ENCODE peak calls at places on chromosomes 7 and 10, in six cellular contexts. M is HCT116, L is K562, R is H1, K is GM12878, H is HepG2. U is an unnamed sample.

GRCh38 chr7:27101906-27102577 is 441 bp downstream of the HOXA2 start:
- DNase-seq in M (no peak), L (no peak), R (no peak), K (no peak), H (no peak), U (no peak)

GRCh38 chr10:132418520-132419416 is 21.8 kb downstream of the PWWP2B start:
- DNase-seq in M (peak; percentile 49), L (peak; percentile 11), R (no peak), K (no peak), H (no peak), U (no peak)

GRCh38 chr7:51187941-51188340 is 128.7 kb downstream of the COBL start:
- DNase-seq in M (no peak), L (no peak), R (peak; percentile 82), K (no peak), H (no peak), U (peak; percentile 70)

GRCh38 chr7:107009846-107010203 is 34.7 kb upstream of the PRKAR2B start:
- DNase-seq in M (no peak), L (no peak), R (no peak), K (no peak), H (no peak), U (no peak)

GRCh38 chr10:44458671-44459403 is 73.9 kb upstream of the CXCL12 start:
- DNase-seq in M (no peak), L (no peak), R (no peak), K (no peak), H (no peak), U (no peak)

GRCh38 chr7:143360788-143361551 is 1.5 kb downstream of the FAM131B start:
- DNase-seq in M (no peak), L (peak; percentile 55), R (peak; percentile 61), K (no peak), H (no peak), U (no peak)

GRCh38 chr7:36180121-36180520 is 27.1 kb downstream of the EEPD1 start:
- DNase-seq in M (no peak), L (no peak), R (no peak), K (no peak), H (no peak), U (no peak)

GRCh38 chr7:24135003-24135817 is 148.8 kb upstream of the NPY start:
- DNase-seq in M (no peak), L (no peak), R (no peak), K (peak; percentile 56), H (no peak), U (no peak)

GRCh38 chr7:155965010-155965409 is 152.7 kb upstream of the SHH start:
- DNase-seq in M (peak; percentile 91), L (no peak), R (no peak), K (no peak), H (no peak), U (no peak)

GRCh38 chr7:107472116-107472515 is 2.3 kb downstream of the GPR22 start:
- DNase-seq in M (no peak), L (no peak), R (no peak), K (no peak), H (no peak), U (no peak)

GRCh38 chr7:101922631-101923275 is 105.3 kb downstream of the CUX1 start:
- DNase-seq in M (no peak), L (no peak), R (no peak), K (no peak), H (no peak), U (no peak)

GRCh38 chr7:55133630-55134392 is 115.0 kb downstream of the EGFR start:
- DNase-seq in M (peak; percentile 65), L (peak; percentile 16), R (no peak), K (no peak), H (peak; percentile 73), U (no peak)

GRCh38 chr7:15891151-15891842 is 204.8 kb upstream of the MEOX2 start:
- DNase-seq in M (no peak), L (no peak), R (no peak), K (no peak), H (no peak), U (no peak)

GRCh38 chr7:107506683-107507339 is 37.0 kb downstream of the GPR22 start:
- DNase-seq in M (peak; percentile 28), L (no peak), R (no peak), K (no peak), H (no peak), U (no peak)

GRCh38 chr10:44326474-44327030 is 58.3 kb downstream of the CXCL12 start:
- DNase-seq in M (no peak), L (no peak), R (peak; percentile 3), K (no peak), H (no peak), U (no peak)

GRCh38 chr7:99132922-99133321 is 11.0 kb downstream of the SMURF1 start:
- DNase-seq in M (no peak), L (no peak), R (no peak), K (no peak), H (peak; percentile 21), U (no peak)

GRCh38 chr10:97196213-97197029 is 10.7 kb upstream of the SLIT1 start:
- DNase-seq in M (peak; percentile 45), L (peak; percentile 77), R (peak; percentile 85), K (no peak), H (peak; percentile 47), U (peak; percentile 52)

GRCh38 chr7:148514236-148514635 is 76.3 kb upstream of the C7orf33 start:
- DNase-seq in M (no peak), L (no peak), R (no peak), K (no peak), H (no peak), U (no peak)

GRCh38 chr7:154973381-154973780 is 29.5 kb downstream of the PAXIP1 start:
- DNase-seq in M (no peak), L (no peak), R (no peak), K (no peak), H (no peak), U (no peak)

GRCh38 chr10:62083413-62083794 is 181.9 kb downstream of the ARID5B start:
- DNase-seq in M (no peak), L (no peak), R (no peak), K (no peak), H (no peak), U (no peak)

GRCh38 chr10:103991393-103992128 is 24.6 kb downstream of the SLK start:
- DNase-seq in M (no peak), L (no peak), R (no peak), K (no peak), H (no peak), U (no peak)

GRCh38 chr7:113394856-113395255 is 276.5 kb upstream of the SMIM30 start:
- DNase-seq in M (no peak), L (no peak), R (peak; percentile 66), K (no peak), H (no peak), U (peak; percentile 13)

GRCh38 chr10:33336606-33337334 is 2.3 kb upstream of the NRP1 start:
- DNase-seq in M (no peak), L (no peak), R (peak; percentile 81), K (no peak), H (no peak), U (no peak)

GRCh38 chr10:33335800-33336605 is 1.5 kb upstream of the NRP1 start:
- DNase-seq in M (no peak), L (no peak), R (peak; percentile 71), K (no peak), H (no peak), U (no peak)

GRCh38 chr10:33334839-33335549 is 527 bp upstream of the NRP1 start:
- DNase-seq in M (peak; percentile 24), L (no peak), R (peak; percentile 82), K (no peak), H (peak; percentile 36), U (peak; percentile 60)

GRCh38 chr10:33335550-33335799 is 1.0 kb upstream of the NRP1 start:
- DNase-seq in M (no peak), L (no peak), R (no peak), K (no peak), H (no peak), U (no peak)

DNA sequence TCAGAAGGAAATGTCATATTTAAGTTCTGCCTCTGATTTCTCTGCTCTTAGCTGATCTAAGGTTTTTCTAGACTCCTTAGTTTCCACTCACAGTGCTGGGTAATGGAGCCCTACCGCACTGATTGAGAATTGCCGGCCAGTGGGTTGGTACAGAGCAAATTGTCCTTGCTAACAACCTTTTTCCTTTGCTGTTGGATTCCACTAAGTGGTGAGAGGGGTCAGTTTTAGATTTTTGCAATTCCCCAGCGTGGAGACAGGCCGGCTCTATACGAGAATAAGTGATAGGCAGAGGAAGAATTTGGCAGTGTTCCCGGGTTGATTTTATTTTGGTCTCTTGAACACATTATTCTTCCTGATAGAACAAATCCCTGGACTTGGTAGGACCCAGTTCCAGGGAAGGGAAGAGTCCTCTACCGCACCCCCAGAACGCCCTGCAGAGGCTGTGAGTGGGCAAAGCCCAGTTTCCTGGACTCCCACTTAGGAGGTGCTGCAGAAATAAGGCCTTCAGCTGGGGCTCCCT is 2.9 kb upstream of the NRP1 start:
- DNase-seq in M (no peak), L (no peak), R (no peak), K (no peak), H (no peak), U (no peak)
- H3K9ac ChIP-seq in M (no peak overlapping the region), L (no peak overlapping the region), R (no peak overlapping the region), K (no peak overlapping the region), H (no peak overlapping the region), U (peak overlapping the region; percentile 63)

GRCh38 chr10:58773942-58774341 is 261.3 kb downstream of the BICC1 start:
- DNase-seq in M (no peak), L (no peak), R (no peak), K (no peak), H (no peak), U (no peak)
- TF ChIP-seq YY1 in M (no peak), L (no peak), R (no peak), K (no peak), H (no peak), U (no peak)

GRCh38 chr7:3495957-3496356 is 194.9 kb downstream of the SDK1 start:
- DNase-seq in M (no peak), L (no peak), R (no peak), K (no peak), H (no peak), U (no peak)

GRCh38 chr7:3504384-3504783 is 203.3 kb downstream of the SDK1 start:
- DNase-seq in M (no peak), L (no peak), R (no peak), K (no peak), H (no peak), U (no peak)

DNA sequence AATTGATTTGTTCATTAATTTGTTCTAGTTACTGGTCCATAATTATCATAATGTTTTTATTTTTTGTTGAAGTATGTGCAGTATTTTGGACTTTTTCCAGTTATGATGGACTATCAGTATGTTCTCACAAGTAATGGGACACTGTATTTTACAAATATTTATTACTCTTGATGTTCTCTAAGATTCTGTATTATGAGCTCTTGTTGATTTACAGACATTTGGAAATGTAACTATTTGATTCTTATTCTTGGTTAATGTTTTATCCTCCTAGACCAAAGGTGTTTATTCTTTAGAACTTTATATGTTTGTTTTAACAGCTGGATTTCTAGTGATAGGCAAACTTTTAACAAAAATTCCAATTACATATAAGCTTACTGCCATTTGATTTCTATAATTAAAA is 200.6 kb downstream of the SDK1 start:
- DNase-seq in M (no peak), L (no peak), R (no peak), K (no peak), H (no peak), U (no peak)
- H3K9me3 ChIP-seq in M (no peaks in the 10 kb centered on the region), L (no peaks in the 10 kb centered on the region), R (peaks cover 13% of the 10 kb centered on the region), K (no peaks in the 10 kb centered on the region), H (peaks cover 14% of the 10 kb centered on the region), U (peaks cover 45% of the 10 kb centered on the region)

DNA sequence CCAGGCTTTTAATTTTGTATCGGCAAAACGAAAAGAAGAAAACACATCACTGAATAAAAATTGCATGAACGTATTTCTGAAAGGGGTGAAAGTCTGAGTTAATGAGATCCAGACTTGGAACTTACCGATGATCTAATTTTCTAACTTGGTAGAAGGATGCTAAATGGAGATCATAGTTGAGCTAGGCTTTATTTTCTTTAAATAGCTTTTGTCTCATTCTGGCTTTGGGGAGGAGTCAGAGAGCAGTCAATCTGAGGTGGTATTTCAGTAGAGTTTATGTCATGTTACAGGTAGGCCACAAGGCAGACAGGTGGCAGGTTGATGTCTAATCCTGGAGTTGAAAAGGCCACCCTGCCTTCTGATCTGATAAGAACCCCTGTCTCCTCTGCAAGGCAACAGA is 161.9 kb downstream of the KIAA1217 start:
- DNase-seq in M (no peak), L (no peak), R (no peak), K (no peak), H (no peak), U (no peak)
- H3K9ac ChIP-seq in M (no peak overlapping the region), L (no peak overlapping the region), R (no peak overlapping the region), K (no peak overlapping the region), H (no peak overlapping the region), U (no peak overlapping the region)